ENCODE peak calls at places on chromosomes 5 and 9, in seven cellular contexts. One of them, this sample, is unnamed.
A peak's percentile ranks its signal among the peaks of the same experiment; 100 is the strongest.

GRCh38 chr9:89996106-89996505 is 391.3 kb downstream of the GADD45G start:
- DNase-seq in activated CD8-positive, alpha-beta T cell treated with anti-CD3 and anti-CD28 coated beads for 36 hours: no peak
- DNase-seq in heart left ventricle: no peak
- DNase-seq in CD8-positive, alpha-beta T cell: no peak
- DNase-seq in right atrium auricular region: no peak
- DNase-seq in endothelial cell: no peak
- DNase-seq in neural progenitor cell: no peak
- DNase-seq in this sample: no peak

GRCh38 chr9:122468735-122469134 is 9.0 kb downstream of the OR1J1 start:
- DNase-seq in right atrium auricular region: no peak
- DNase-seq in endothelial cell: no peak
- DNase-seq in neural progenitor cell: no peak
- DNase-seq in activated CD8-positive, alpha-beta T cell treated with anti-CD3 and anti-CD28 coated beads for 36 hours: no peak
- DNase-seq in CD8-positive, alpha-beta T cell: no peak
- DNase-seq in heart left ventricle: no peak
- DNase-seq in this sample: no peak

GRCh38 chr9:71506821-71507220 is 261.5 kb downstream of the CEMIP2 start:
- DNase-seq in heart left ventricle: no peak
- DNase-seq in neural progenitor cell: no peak
- DNase-seq in CD8-positive, alpha-beta T cell: no peak
- DNase-seq in endothelial cell: no peak
- DNase-seq in right atrium auricular region: no peak
- DNase-seq in activated CD8-positive, alpha-beta T cell treated with anti-CD3 and anti-CD28 coated beads for 36 hours: no peak
- DNase-seq in this sample: no peak

GRCh38 chr9:14372437-14373318 is 58.7 kb upstream of the NFIB start:
- DNase-seq in activated CD8-positive, alpha-beta T cell treated with anti-CD3 and anti-CD28 coated beads for 36 hours: no peak
- DNase-seq in neural progenitor cell: no peak
- DNase-seq in endothelial cell: peak; percentile 54
- DNase-seq in right atrium auricular region: no peak
- DNase-seq in CD8-positive, alpha-beta T cell: no peak
- DNase-seq in heart left ventricle: peak; percentile 62
- DNase-seq in this sample: peak; percentile 73

GRCh38 chr5:94240616-94241287 is 377.7 kb downstream of the KIAA0825 start:
- DNase-seq in right atrium auricular region: no peak
- DNase-seq in CD8-positive, alpha-beta T cell: no peak
- DNase-seq in activated CD8-positive, alpha-beta T cell treated with anti-CD3 and anti-CD28 coated beads for 36 hours: no peak
- DNase-seq in neural progenitor cell: no peak
- DNase-seq in endothelial cell: no peak
- DNase-seq in heart left ventricle: no peak
- DNase-seq in this sample: no peak

GRCh38 chr5:41869150-41869738 is 981 bp downstream of the OXCT1 start:
- DNase-seq in right atrium auricular region: peak; percentile 83
- DNase-seq in activated CD8-positive, alpha-beta T cell treated with anti-CD3 and anti-CD28 coated beads for 36 hours: peak; percentile 20
- DNase-seq in endothelial cell: peak; percentile 3
- DNase-seq in neural progenitor cell: peak; percentile 56
- DNase-seq in heart left ventricle: peak; percentile 73
- DNase-seq in CD8-positive, alpha-beta T cell: no peak
- DNase-seq in this sample: peak; percentile 83

GRCh38 chr9:116417464-116417863 is 263.9 kb downstream of the PAPPA start:
- DNase-seq in neural progenitor cell: no peak
- DNase-seq in right atrium auricular region: no peak
- DNase-seq in CD8-positive, alpha-beta T cell: no peak
- DNase-seq in activated CD8-positive, alpha-beta T cell treated with anti-CD3 and anti-CD28 coated beads for 36 hours: no peak
- DNase-seq in heart left ventricle: no peak
- DNase-seq in endothelial cell: no peak
- DNase-seq in this sample: no peak

GRCh38 chr9:14004110-14004509 is 309.8 kb downstream of the NFIB start:
- DNase-seq in CD8-positive, alpha-beta T cell: no peak
- DNase-seq in activated CD8-positive, alpha-beta T cell treated with anti-CD3 and anti-CD28 coated beads for 36 hours: no peak
- DNase-seq in right atrium auricular region: no peak
- DNase-seq in heart left ventricle: no peak
- DNase-seq in endothelial cell: no peak
- DNase-seq in neural progenitor cell: no peak
- DNase-seq in this sample: no peak

DNA sequence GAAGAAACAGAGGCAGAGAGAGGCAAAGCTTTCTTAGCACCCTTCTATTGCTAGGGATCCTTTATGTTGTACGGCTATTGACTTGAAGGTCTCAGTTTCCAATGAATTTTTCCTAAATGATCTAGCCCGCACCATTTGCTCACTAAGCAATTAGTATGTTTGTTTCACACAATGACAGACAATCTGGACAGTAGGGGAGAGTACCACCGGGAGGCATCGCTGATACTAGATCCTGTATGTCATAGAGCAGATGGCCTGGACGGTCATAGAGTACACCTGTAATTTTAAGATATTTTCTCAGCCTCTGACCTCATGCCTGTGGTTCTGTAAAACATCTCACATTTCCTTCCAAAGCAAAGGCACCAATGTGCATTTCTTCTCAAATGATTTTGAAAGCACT is 194.3 kb downstream of the TLE4 start:
- DNase-seq in right atrium auricular region: no peak
- DNase-seq in neural progenitor cell: no peak
- DNase-seq in endothelial cell: no peak
- DNase-seq in heart left ventricle: no peak
- DNase-seq in activated CD8-positive, alpha-beta T cell treated with anti-CD3 and anti-CD28 coated beads for 36 hours: no peak
- DNase-seq in CD8-positive, alpha-beta T cell: no peak
- DNase-seq in this sample: no peak
- TF ChIP-seq CTCF in right atrium auricular region: no peak
- TF ChIP-seq CTCF in neural progenitor cell: no peak
- TF ChIP-seq CTCF in endothelial cell: no peak
- TF ChIP-seq CTCF in heart left ventricle: no peak
- TF ChIP-seq CTCF in activated CD8-positive, alpha-beta T cell treated with anti-CD3 and anti-CD28 coated beads for 36 hours: no peak
- TF ChIP-seq CTCF in CD8-positive, alpha-beta T cell: no peak
- TF ChIP-seq CTCF in this sample: no peak

GRCh38 chr5:17620627-17621026 is 10.4 kb downstream of the TAF11L12 start:
- DNase-seq in neural progenitor cell: no peak
- DNase-seq in right atrium auricular region: no peak
- DNase-seq in CD8-positive, alpha-beta T cell: no peak
- DNase-seq in heart left ventricle: no peak
- DNase-seq in activated CD8-positive, alpha-beta T cell treated with anti-CD3 and anti-CD28 coated beads for 36 hours: no peak
- DNase-seq in endothelial cell: no peak
- DNase-seq in this sample: no peak
- TF ChIP-seq CTCF in neural progenitor cell: peak; percentile 48
- TF ChIP-seq CTCF in right atrium auricular region: no peak
- TF ChIP-seq CTCF in CD8-positive, alpha-beta T cell: no peak
- TF ChIP-seq CTCF in heart left ventricle: peak; percentile 12
- TF ChIP-seq CTCF in activated CD8-positive, alpha-beta T cell treated with anti-CD3 and anti-CD28 coated beads for 36 hours: peak; percentile 15
- TF ChIP-seq CTCF in endothelial cell: peak; percentile 61
- TF ChIP-seq CTCF in this sample: no peak

DNA sequence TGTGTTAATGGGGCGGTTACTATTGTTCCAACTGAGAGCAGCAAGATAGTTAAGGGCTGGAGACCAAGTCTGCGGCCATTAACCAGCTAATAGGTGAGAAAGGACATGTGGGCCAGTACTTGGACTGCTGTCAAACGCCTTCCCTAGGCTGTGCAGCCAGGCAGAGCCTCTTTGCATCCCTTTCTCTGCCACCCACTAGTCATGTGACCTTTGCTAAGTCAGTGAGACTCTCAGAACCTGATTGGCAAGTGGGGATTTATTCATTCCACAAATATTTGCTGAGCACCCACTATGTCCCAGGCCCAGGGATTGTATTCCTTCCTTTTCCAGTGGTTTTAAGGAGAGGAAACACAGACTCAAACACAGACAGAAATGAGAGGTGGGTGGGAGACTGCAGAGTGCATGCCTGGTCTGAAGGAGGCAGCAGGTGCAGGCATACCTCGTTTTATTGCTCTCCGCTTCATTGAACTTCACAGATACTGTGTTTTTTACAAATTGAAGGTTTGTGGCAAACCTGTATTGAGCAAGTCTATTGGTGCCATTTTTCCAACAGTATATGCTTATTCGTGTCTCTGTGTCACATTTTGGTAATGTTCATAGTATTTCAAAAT is 71.6 kb upstream of the GALNT10 start:
- DNase-seq in heart left ventricle: no peak
- DNase-seq in endothelial cell: no peak
- DNase-seq in neural progenitor cell: no peak
- DNase-seq in right atrium auricular region: no peak
- DNase-seq in CD8-positive, alpha-beta T cell: no peak
- DNase-seq in activated CD8-positive, alpha-beta T cell treated with anti-CD3 and anti-CD28 coated beads for 36 hours: no peak
- DNase-seq in this sample: no peak
- TF ChIP-seq CTCF in heart left ventricle: no peak
- TF ChIP-seq CTCF in endothelial cell: no peak
- TF ChIP-seq CTCF in neural progenitor cell: peak; percentile 17
- TF ChIP-seq CTCF in right atrium auricular region: no peak
- TF ChIP-seq CTCF in CD8-positive, alpha-beta T cell: no peak
- TF ChIP-seq CTCF in activated CD8-positive, alpha-beta T cell treated with anti-CD3 and anti-CD28 coated beads for 36 hours: no peak
- TF ChIP-seq CTCF in this sample: no peak

GRCh38 chr9:91422832-91423711 is 560 bp downstream of the NFIL3 start:
- DNase-seq in neural progenitor cell: peak; percentile 84
- DNase-seq in heart left ventricle: peak; percentile 52
- DNase-seq in CD8-positive, alpha-beta T cell: peak; percentile 71
- DNase-seq in activated CD8-positive, alpha-beta T cell treated with anti-CD3 and anti-CD28 coated beads for 36 hours: peak; percentile 74
- DNase-seq in endothelial cell: peak; percentile 59
- DNase-seq in right atrium auricular region: peak; percentile 92
- DNase-seq in this sample: peak; percentile 65

GRCh38 chr9:91426123-91426745 is 2.6 kb upstream of the NFIL3 start:
- DNase-seq in endothelial cell: no peak
- DNase-seq in right atrium auricular region: no peak
- DNase-seq in activated CD8-positive, alpha-beta T cell treated with anti-CD3 and anti-CD28 coated beads for 36 hours: no peak
- DNase-seq in heart left ventricle: no peak
- DNase-seq in CD8-positive, alpha-beta T cell: no peak
- DNase-seq in neural progenitor cell: peak; percentile 27
- DNase-seq in this sample: no peak

GRCh38 chr9:91423785-91424402 is at the start of gene NFIL3:
- DNase-seq in activated CD8-positive, alpha-beta T cell treated with anti-CD3 and anti-CD28 coated beads for 36 hours: peak; percentile 75
- DNase-seq in right atrium auricular region: peak; percentile 85
- DNase-seq in heart left ventricle: peak; percentile 86
- DNase-seq in neural progenitor cell: peak; percentile 92
- DNase-seq in CD8-positive, alpha-beta T cell: peak; percentile 60
- DNase-seq in endothelial cell: peak; percentile 75
- DNase-seq in this sample: peak; percentile 75

GRCh38 chr9:91425270-91425669 is 1.6 kb upstream of the NFIL3 start:
- DNase-seq in heart left ventricle: no peak
- DNase-seq in neural progenitor cell: no peak
- DNase-seq in activated CD8-positive, alpha-beta T cell treated with anti-CD3 and anti-CD28 coated beads for 36 hours: peak; percentile 42
- DNase-seq in right atrium auricular region: no peak
- DNase-seq in endothelial cell: no peak
- DNase-seq in CD8-positive, alpha-beta T cell: no peak
- DNase-seq in this sample: no peak

GRCh38 chr9:91424403-91425176 is 958 bp upstream of the NFIL3 start:
- DNase-seq in heart left ventricle: peak; percentile 85
- DNase-seq in right atrium auricular region: peak; percentile 95
- DNase-seq in neural progenitor cell: peak; percentile 64
- DNase-seq in endothelial cell: peak; percentile 48
- DNase-seq in activated CD8-positive, alpha-beta T cell treated with anti-CD3 and anti-CD28 coated beads for 36 hours: peak; percentile 87
- DNase-seq in CD8-positive, alpha-beta T cell: peak; percentile 78
- DNase-seq in this sample: peak; percentile 82
- TF ChIP-seq CTCF in heart left ventricle: no peak
- TF ChIP-seq CTCF in right atrium auricular region: no peak
- TF ChIP-seq CTCF in neural progenitor cell: no peak
- TF ChIP-seq CTCF in endothelial cell: no peak
- TF ChIP-seq CTCF in activated CD8-positive, alpha-beta T cell treated with anti-CD3 and anti-CD28 coated beads for 36 hours: no peak
- TF ChIP-seq CTCF in CD8-positive, alpha-beta T cell: no peak
- TF ChIP-seq CTCF in this sample: no peak

GRCh38 chr5:139371482-139372435 is 11.3 kb downstream of the SLC23A1 start:
- DNase-seq in right atrium auricular region: no peak
- DNase-seq in CD8-positive, alpha-beta T cell: no peak
- DNase-seq in activated CD8-positive, alpha-beta T cell treated with anti-CD3 and anti-CD28 coated beads for 36 hours: no peak
- DNase-seq in endothelial cell: no peak
- DNase-seq in neural progenitor cell: no peak
- DNase-seq in heart left ventricle: no peak
- DNase-seq in this sample: no peak

GRCh38 chr5:139363937-139364336 is 19.2 kb downstream of the SLC23A1 start:
- DNase-seq in heart left ventricle: no peak
- DNase-seq in activated CD8-positive, alpha-beta T cell treated with anti-CD3 and anti-CD28 coated beads for 36 hours: no peak
- DNase-seq in endothelial cell: no peak
- DNase-seq in neural progenitor cell: no peak
- DNase-seq in right atrium auricular region: no peak
- DNase-seq in CD8-positive, alpha-beta T cell: no peak
- DNase-seq in this sample: no peak

GRCh38 chr5:139369181-139369580 is 13.9 kb downstream of the SLC23A1 start:
- DNase-seq in neural progenitor cell: no peak
- DNase-seq in activated CD8-positive, alpha-beta T cell treated with anti-CD3 and anti-CD28 coated beads for 36 hours: no peak
- DNase-seq in right atrium auricular region: no peak
- DNase-seq in endothelial cell: no peak
- DNase-seq in heart left ventricle: no peak
- DNase-seq in CD8-positive, alpha-beta T cell: no peak
- DNase-seq in this sample: no peak

GRCh38 chr5:139364466-139364865 is 18.6 kb downstream of the SLC23A1 start:
- DNase-seq in endothelial cell: no peak
- DNase-seq in neural progenitor cell: no peak
- DNase-seq in activated CD8-positive, alpha-beta T cell treated with anti-CD3 and anti-CD28 coated beads for 36 hours: no peak
- DNase-seq in right atrium auricular region: no peak
- DNase-seq in CD8-positive, alpha-beta T cell: no peak
- DNase-seq in heart left ventricle: no peak
- DNase-seq in this sample: no peak

GRCh38 chr5:139368613-139369012 is 14.5 kb downstream of the SLC23A1 start:
- DNase-seq in CD8-positive, alpha-beta T cell: no peak
- DNase-seq in neural progenitor cell: no peak
- DNase-seq in endothelial cell: no peak
- DNase-seq in right atrium auricular region: no peak
- DNase-seq in activated CD8-positive, alpha-beta T cell treated with anti-CD3 and anti-CD28 coated beads for 36 hours: no peak
- DNase-seq in heart left ventricle: no peak
- DNase-seq in this sample: no peak
- TF ChIP-seq CTCF in CD8-positive, alpha-beta T cell: no peak
- TF ChIP-seq CTCF in neural progenitor cell: peak; percentile 10
- TF ChIP-seq CTCF in endothelial cell: no peak
- TF ChIP-seq CTCF in right atrium auricular region: no peak
- TF ChIP-seq CTCF in activated CD8-positive, alpha-beta T cell treated with anti-CD3 and anti-CD28 coated beads for 36 hours: no peak
- TF ChIP-seq CTCF in heart left ventricle: no peak
- TF ChIP-seq CTCF in this sample: no peak

GRCh38 chr9:68530618-68531017 is 10.1 kb downstream of the TMEM252 start:
- DNase-seq in activated CD8-positive, alpha-beta T cell treated with anti-CD3 and anti-CD28 coated beads for 36 hours: no peak
- DNase-seq in right atrium auricular region: peak; percentile 87
- DNase-seq in heart left ventricle: peak; percentile 82
- DNase-seq in neural progenitor cell: peak; percentile 36
- DNase-seq in CD8-positive, alpha-beta T cell: no peak
- DNase-seq in endothelial cell: peak; percentile 36
- DNase-seq in this sample: peak; percentile 74
- TF ChIP-seq CTCF in activated CD8-positive, alpha-beta T cell treated with anti-CD3 and anti-CD28 coated beads for 36 hours: no peak
- TF ChIP-seq CTCF in right atrium auricular region: no peak
- TF ChIP-seq CTCF in heart left ventricle: no peak
- TF ChIP-seq CTCF in neural progenitor cell: peak; percentile 26
- TF ChIP-seq CTCF in CD8-positive, alpha-beta T cell: no peak
- TF ChIP-seq CTCF in endothelial cell: no peak
- TF ChIP-seq CTCF in this sample: peak; percentile 52

GRCh38 chr5:136364307-136364706 is 1.0 kb downstream of the TRPC7 start:
- DNase-seq in endothelial cell: no peak
- DNase-seq in right atrium auricular region: no peak
- DNase-seq in neural progenitor cell: peak; percentile 18
- DNase-seq in CD8-positive, alpha-beta T cell: no peak
- DNase-seq in activated CD8-positive, alpha-beta T cell treated with anti-CD3 and anti-CD28 coated beads for 36 hours: peak; percentile 8
- DNase-seq in heart left ventricle: no peak
- DNase-seq in this sample: no peak
- TF ChIP-seq CTCF in endothelial cell: peak; percentile 76
- TF ChIP-seq CTCF in right atrium auricular region: no peak
- TF ChIP-seq CTCF in neural progenitor cell: peak; percentile 67
- TF ChIP-seq CTCF in CD8-positive, alpha-beta T cell: no peak
- TF ChIP-seq CTCF in activated CD8-positive, alpha-beta T cell treated with anti-CD3 and anti-CD28 coated beads for 36 hours: no peak
- TF ChIP-seq CTCF in heart left ventricle: no peak
- TF ChIP-seq CTCF in this sample: peak; percentile 14

DNA sequence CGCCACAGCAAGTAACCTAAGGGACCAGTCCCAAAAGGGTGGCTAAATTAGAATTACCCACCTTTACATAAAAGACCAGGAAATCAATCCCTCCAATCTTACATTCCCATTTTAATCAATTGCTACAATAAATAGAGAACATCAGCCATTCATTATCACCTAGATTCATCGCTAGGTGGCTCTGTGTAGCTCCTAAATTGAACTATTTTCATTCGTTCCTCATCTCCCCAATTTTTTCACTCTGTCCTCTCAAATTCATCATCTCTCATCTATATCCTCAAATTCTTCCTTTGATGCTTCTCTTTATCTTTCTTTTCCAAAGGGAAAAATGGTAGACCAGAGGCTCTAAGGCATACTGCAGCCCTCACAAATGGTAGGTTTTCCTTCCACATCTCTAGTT is 108.2 kb upstream of the TNC start:
- DNase-seq in neural progenitor cell: no peak
- DNase-seq in activated CD8-positive, alpha-beta T cell treated with anti-CD3 and anti-CD28 coated beads for 36 hours: no peak
- DNase-seq in right atrium auricular region: no peak
- DNase-seq in heart left ventricle: no peak
- DNase-seq in endothelial cell: no peak
- DNase-seq in CD8-positive, alpha-beta T cell: no peak
- DNase-seq in this sample: no peak
- TF ChIP-seq CTCF in neural progenitor cell: peak; percentile 34
- TF ChIP-seq CTCF in activated CD8-positive, alpha-beta T cell treated with anti-CD3 and anti-CD28 coated beads for 36 hours: no peak
- TF ChIP-seq CTCF in right atrium auricular region: no peak
- TF ChIP-seq CTCF in heart left ventricle: no peak
- TF ChIP-seq CTCF in endothelial cell: peak; percentile 16
- TF ChIP-seq CTCF in CD8-positive, alpha-beta T cell: no peak
- TF ChIP-seq CTCF in this sample: no peak

This sample was measured in heart right ventricle.